ENCODE peak calls at places on chromosomes 6 and 20, in four cellular contexts. Y is aorta, K is GM23338, I is T follicular helper cell. A is an unnamed sample.

GRCh38 chr20:7090753-7091310 is 323.3 kb downstream of the BMP2 start:
- DNase-seq in Y (no peak), K (peak), I (no peak), A (no peak)

GRCh38 chr20:63517376-63518309 is 2.9 kb upstream of the PPDPF start:
- DNase-seq in Y (peak), K (no peak), I (no peak), A (no peak)

GRCh38 chr20:17966432-17967312 is 1.9 kb downstream of the SNX5 start:
- DNase-seq in Y (no peak), K (peak), I (no peak), A (peak)

GRCh38 chr6:7540595-7540994 is 876 bp upstream of the DSP start:
- DNase-seq in Y (no peak), K (peak), I (no peak), A (no peak)

GRCh38 chr6:4017847-4018193 is 61.1 kb downstream of the FAM217A start:
- DNase-seq in Y (no peak), K (peak), I (no peak), A (no peak)

GRCh38 chr20:6746901-6747609 is 20.4 kb upstream of the BMP2 start:
- DNase-seq in Y (no peak), K (peak), I (no peak), A (no peak)

GRCh38 chr6:154549179-154549578 is 38.7 kb upstream of the CNKSR3 start:
- DNase-seq in Y (no peak), K (no peak), I (no peak), A (no peak)

GRCh38 chr6:135667694-135668455 is 170.3 kb upstream of the AHI1 start:
- DNase-seq in Y (no peak), K (peak), I (no peak), A (no peak)

GRCh38 chr6:1958257-1958656 is 287.1 kb downstream of the GMDS start:
- DNase-seq in Y (no peak), K (no peak), I (no peak), A (no peak)

GRCh38 chr6:3016473-3017280 is 17.0 kb downstream of the NQO2 start:
- DNase-seq in Y (no peak), K (no peak), I (no peak), A (no peak)

GRCh38 chr20:35010405-35011192 is 54.9 kb downstream of the MYH7B start:
- DNase-seq in Y (peak), K (no peak), I (no peak), A (no peak)

GRCh38 chr6:50120300-50120699 is 70.6 kb upstream of the DEFB112 start:
- DNase-seq in Y (no peak), K (no peak), I (no peak), A (no peak)

GRCh38 chr6:34723203-34723602 is 26.6 kb upstream of the ILRUN start:
- DNase-seq in Y (no peak), K (peak), I (no peak), A (no peak)

GRCh38 chr6:151647871-151648639 is 154.2 kb downstream of the CCDC170 start:
- DNase-seq in Y (no peak), K (peak), I (no peak), A (no peak)

GRCh38 chr20:34791289-34792020 is 34.0 kb downstream of the NCOA6 start:
- DNase-seq in Y (no peak), K (peak), I (no peak), A (no peak)

GRCh38 chr20:59629141-59630045 is 25.1 kb downstream of the PHACTR3 start:
- DNase-seq in Y (no peak), K (no peak), I (no peak), A (no peak)

GRCh38 chr6:159953091-159953581 is 15.7 kb upstream of the IGF2R start:
- DNase-seq in Y (peak), K (no peak), I (no peak), A (no peak)

GRCh38 chr6:127893541-127893940 is 7.3 kb downstream of the THEMIS start:
- DNase-seq in Y (no peak), K (peak), I (no peak), A (no peak)

GRCh38 chr20:37566590-37567330 is 39.1 kb upstream of the BLCAP start:
- DNase-seq in Y (no peak), K (no peak), I (no peak), A (no peak)

GRCh38 chr20:35434085-35435005 is 3.7 kb downstream of the GDF5 start:
- DNase-seq in Y (no peak), K (no peak), I (no peak), A (no peak)

GRCh38 chr6:52992980-52993379 is 2.1 kb downstream of the GSTA4 start:
- DNase-seq in Y (no peak), K (no peak), I (no peak), A (no peak)

GRCh38 chr6:107579413-107579812 is 89.5 kb downstream of the SOBP start:
- DNase-seq in Y (no peak), K (no peak), I (no peak), A (no peak)

GRCh38 chr6:21022343-21023107 is 488.3 kb downstream of the CDKAL1 start:
- DNase-seq in Y (no peak), K (peak), I (no peak), A (no peak)

GRCh38 chr6:167501831-167502385 is 177.0 kb downstream of the TTLL2 start:
- DNase-seq in Y (peak), K (peak), I (no peak), A (no peak)

GRCh38 chr6:5025911-5026819 is 22.3 kb upstream of the RPP40 start:
- DNase-seq in Y (peak), K (peak), I (no peak), A (no peak)

GRCh38 chr6:80077067-80077466 is 29.4 kb upstream of the BCKDHB start:
- DNase-seq in Y (no peak), K (peak), I (no peak), A (no peak)

GRCh38 chr20:62875419-62876355 is 14.1 kb upstream of the TCFL5 start:
- DNase-seq in Y (peak), K (peak), I (no peak), A (no peak)

GRCh38 chr6:131317516-131317915 is 182.2 kb downstream of the AKAP7 start:
- DNase-seq in Y (no peak), K (no peak), I (no peak), A (no peak)

GRCh38 chr6:1255646-1256365 is 56.1 kb upstream of the FOXQ1 start:
- DNase-seq in Y (no peak), K (no peak), I (no peak), A (no peak)

A was measured in T-helper 2 cell.